ENCODE peak calls at places on chromosome 3, in seven cellular contexts. One of them, this sample, is unnamed. For H4K20me1, the result is how much of the 10 kb centered on the place peaks cover.

GRCh38 chr3:40576431-40576830 is 51.7 kb downstream of the ZNF621 start:
- DNase-seq in HepG2: no peak
- DNase-seq in IMR-90: no peak
- DNase-seq in Karpas-422: no peak
- DNase-seq in mammary epithelial cell: no peak
- DNase-seq in fibroblast of lung: no peak
- DNase-seq in PC-3: no peak
- DNase-seq in this sample: no peak

GRCh38 chr3:52851348-52851747 is 16.5 kb upstream of the MUSTN1 start:
- DNase-seq in mammary epithelial cell: peak
- DNase-seq in Karpas-422: peak
- DNase-seq in PC-3: peak
- DNase-seq in IMR-90: peak
- DNase-seq in fibroblast of lung: peak
- DNase-seq in HepG2: peak
- DNase-seq in this sample: peak

GRCh38 chr3:113698891-113699465 is 2.5 kb upstream of the USF3 start:
- DNase-seq in IMR-90: peak
- DNase-seq in HepG2: no peak
- DNase-seq in fibroblast of lung: peak
- DNase-seq in mammary epithelial cell: peak
- DNase-seq in Karpas-422: no peak
- DNase-seq in PC-3: no peak
- DNase-seq in this sample: no peak

GRCh38 chr3:10284496-10284895 is 8.3 kb downstream of the GHRL start:
- DNase-seq in fibroblast of lung: no peak
- DNase-seq in IMR-90: no peak
- DNase-seq in HepG2: no peak
- DNase-seq in mammary epithelial cell: no peak
- DNase-seq in Karpas-422: no peak
- DNase-seq in PC-3: no peak
- DNase-seq in this sample: no peak

GRCh38 chr3:4629095-4630007 is 136.2 kb downstream of the ITPR1 start:
- DNase-seq in IMR-90: no peak
- DNase-seq in mammary epithelial cell: no peak
- DNase-seq in PC-3: no peak
- DNase-seq in fibroblast of lung: no peak
- DNase-seq in HepG2: no peak
- DNase-seq in Karpas-422: no peak
- DNase-seq in this sample: no peak

GRCh38 chr3:32508731-32509130 is 6.1 kb upstream of the CMTM6 start:
- DNase-seq in PC-3: no peak
- DNase-seq in mammary epithelial cell: no peak
- DNase-seq in fibroblast of lung: peak
- DNase-seq in IMR-90: peak
- DNase-seq in HepG2: no peak
- DNase-seq in Karpas-422: no peak
- DNase-seq in this sample: no peak

GRCh38 chr3:23877324-23877980 is 39.3 kb downstream of the NKIRAS1 start:
- DNase-seq in mammary epithelial cell: peak
- DNase-seq in fibroblast of lung: peak
- DNase-seq in PC-3: peak
- DNase-seq in IMR-90: peak
- DNase-seq in Karpas-422: no peak
- DNase-seq in HepG2: peak
- DNase-seq in this sample: peak

GRCh38 chr3:10883478-10884234 is 67.6 kb downstream of the SLC6A11 start:
- DNase-seq in PC-3: peak
- DNase-seq in HepG2: peak
- DNase-seq in IMR-90: peak
- DNase-seq in mammary epithelial cell: peak
- DNase-seq in Karpas-422: peak
- DNase-seq in fibroblast of lung: no peak
- DNase-seq in this sample: no peak

GRCh38 chr3:62139957-62140356 is 233.4 kb downstream of the FEZF2 start:
- DNase-seq in PC-3: no peak
- DNase-seq in Karpas-422: no peak
- DNase-seq in HepG2: no peak
- DNase-seq in IMR-90: peak
- DNase-seq in mammary epithelial cell: no peak
- DNase-seq in fibroblast of lung: peak
- DNase-seq in this sample: no peak

GRCh38 chr3:141059816-141060215 is 8.7 kb downstream of the SPSB4 start:
- DNase-seq in Karpas-422: no peak
- DNase-seq in fibroblast of lung: no peak
- DNase-seq in PC-3: no peak
- DNase-seq in IMR-90: no peak
- DNase-seq in mammary epithelial cell: no peak
- DNase-seq in HepG2: no peak
- DNase-seq in this sample: no peak

GRCh38 chr3:128714887-128715496 is 11.0 kb upstream of the RAB7A start:
- DNase-seq in IMR-90: no peak
- DNase-seq in mammary epithelial cell: no peak
- DNase-seq in PC-3: no peak
- DNase-seq in HepG2: no peak
- DNase-seq in Karpas-422: no peak
- DNase-seq in fibroblast of lung: no peak
- DNase-seq in this sample: no peak

GRCh38 chr3:134094491-134094890 is 64.8 kb upstream of the SLCO2A1 start:
- DNase-seq in Karpas-422: no peak
- DNase-seq in HepG2: no peak
- DNase-seq in mammary epithelial cell: no peak
- DNase-seq in PC-3: no peak
- DNase-seq in fibroblast of lung: peak
- DNase-seq in IMR-90: peak
- DNase-seq in this sample: no peak

GRCh38 chr3:169246158-169246557 is 417.4 kb downstream of the MECOM start:
- DNase-seq in HepG2: no peak
- DNase-seq in Karpas-422: no peak
- DNase-seq in PC-3: no peak
- DNase-seq in fibroblast of lung: no peak
- DNase-seq in IMR-90: no peak
- DNase-seq in mammary epithelial cell: no peak
- DNase-seq in this sample: no peak

GRCh38 chr3:27485853-27486252 is 1.7 kb upstream of the SLC4A7 start:
- DNase-seq in mammary epithelial cell: no peak
- DNase-seq in HepG2: no peak
- DNase-seq in IMR-90: no peak
- DNase-seq in Karpas-422: peak
- DNase-seq in PC-3: peak
- DNase-seq in fibroblast of lung: no peak
- DNase-seq in this sample: no peak

GRCh38 chr3:189685854-189686253 is 54.7 kb downstream of the TP63 start:
- DNase-seq in HepG2: peak
- DNase-seq in mammary epithelial cell: peak
- DNase-seq in Karpas-422: no peak
- DNase-seq in fibroblast of lung: peak
- DNase-seq in IMR-90: peak
- DNase-seq in PC-3: peak
- DNase-seq in this sample: no peak

GRCh38 chr3:182919866-182920357 is 60.4 kb downstream of the DCUN1D1 start:
- DNase-seq in PC-3: no peak
- DNase-seq in Karpas-422: no peak
- DNase-seq in fibroblast of lung: no peak
- DNase-seq in mammary epithelial cell: no peak
- DNase-seq in HepG2: no peak
- DNase-seq in IMR-90: no peak
- DNase-seq in this sample: no peak

GRCh38 chr3:134463676-134464611 is 21.8 kb downstream of the ANAPC13 start:
- DNase-seq in Karpas-422: no peak
- DNase-seq in IMR-90: peak
- DNase-seq in PC-3: no peak
- DNase-seq in HepG2: no peak
- DNase-seq in fibroblast of lung: peak
- DNase-seq in mammary epithelial cell: peak
- DNase-seq in this sample: no peak

GRCh38 chr3:128726691-128727031 is 678 bp downstream of the RAB7A start:
- DNase-seq in IMR-90: peak
- DNase-seq in PC-3: peak
- DNase-seq in Karpas-422: peak
- DNase-seq in HepG2: peak
- DNase-seq in fibroblast of lung: peak
- DNase-seq in mammary epithelial cell: peak
- DNase-seq in this sample: peak

GRCh38 chr3:98801042-98801747 is 38.1 kb downstream of the ST3GAL6 start:
- DNase-seq in mammary epithelial cell: no peak
- DNase-seq in IMR-90: no peak
- DNase-seq in fibroblast of lung: no peak
- DNase-seq in PC-3: no peak
- DNase-seq in Karpas-422: no peak
- DNase-seq in HepG2: no peak
- DNase-seq in this sample: no peak

GRCh38 chr3:98797905-98798304 is 34.8 kb downstream of the ST3GAL6 start:
- DNase-seq in HepG2: no peak
- DNase-seq in IMR-90: no peak
- DNase-seq in mammary epithelial cell: no peak
- DNase-seq in fibroblast of lung: no peak
- DNase-seq in Karpas-422: no peak
- DNase-seq in PC-3: no peak
- DNase-seq in this sample: no peak

GRCh38 chr3:98799479-98799878 is 36.3 kb downstream of the ST3GAL6 start:
- DNase-seq in mammary epithelial cell: no peak
- DNase-seq in fibroblast of lung: no peak
- DNase-seq in HepG2: no peak
- DNase-seq in IMR-90: no peak
- DNase-seq in PC-3: no peak
- DNase-seq in Karpas-422: no peak
- DNase-seq in this sample: no peak

GRCh38 chr3:98800401-98800800 is 37.3 kb downstream of the ST3GAL6 start:
- DNase-seq in IMR-90: no peak
- DNase-seq in fibroblast of lung: no peak
- DNase-seq in mammary epithelial cell: no peak
- DNase-seq in HepG2: no peak
- DNase-seq in Karpas-422: no peak
- DNase-seq in PC-3: no peak
- DNase-seq in this sample: no peak

DNA sequence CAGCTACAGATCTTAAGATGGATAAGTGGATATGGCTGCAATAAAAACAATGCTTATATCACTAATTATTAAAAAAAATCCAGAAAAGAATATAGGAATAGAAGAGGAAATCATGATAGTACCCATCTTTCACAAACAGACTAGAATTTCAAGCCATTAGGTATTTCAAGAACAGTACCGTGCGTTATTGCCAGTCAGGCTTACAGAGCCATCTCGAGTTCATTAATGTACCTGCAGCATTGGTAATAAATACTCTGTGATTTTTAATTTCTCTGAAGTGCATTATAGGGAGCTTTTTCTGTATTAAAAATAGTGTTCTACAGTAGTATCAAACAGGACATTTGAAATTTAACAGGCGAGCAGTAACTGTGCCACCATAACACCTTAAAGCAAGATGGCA is 35.7 kb downstream of the ST3GAL6 start:
- DNase-seq in HepG2: no peak
- DNase-seq in IMR-90: no peak
- DNase-seq in fibroblast of lung: no peak
- DNase-seq in mammary epithelial cell: no peak
- DNase-seq in Karpas-422: no peak
- DNase-seq in PC-3: no peak
- DNase-seq in this sample: no peak
- H4K20me1 ChIP-seq in HepG2: under half
- H4K20me1 ChIP-seq in IMR-90: under half
- H4K20me1 ChIP-seq in fibroblast of lung: under half
- H4K20me1 ChIP-seq in mammary epithelial cell: under half
- H4K20me1 ChIP-seq in Karpas-422: under half
- H4K20me1 ChIP-seq in PC-3: under half
- H4K20me1 ChIP-seq in this sample: under half

DNA sequence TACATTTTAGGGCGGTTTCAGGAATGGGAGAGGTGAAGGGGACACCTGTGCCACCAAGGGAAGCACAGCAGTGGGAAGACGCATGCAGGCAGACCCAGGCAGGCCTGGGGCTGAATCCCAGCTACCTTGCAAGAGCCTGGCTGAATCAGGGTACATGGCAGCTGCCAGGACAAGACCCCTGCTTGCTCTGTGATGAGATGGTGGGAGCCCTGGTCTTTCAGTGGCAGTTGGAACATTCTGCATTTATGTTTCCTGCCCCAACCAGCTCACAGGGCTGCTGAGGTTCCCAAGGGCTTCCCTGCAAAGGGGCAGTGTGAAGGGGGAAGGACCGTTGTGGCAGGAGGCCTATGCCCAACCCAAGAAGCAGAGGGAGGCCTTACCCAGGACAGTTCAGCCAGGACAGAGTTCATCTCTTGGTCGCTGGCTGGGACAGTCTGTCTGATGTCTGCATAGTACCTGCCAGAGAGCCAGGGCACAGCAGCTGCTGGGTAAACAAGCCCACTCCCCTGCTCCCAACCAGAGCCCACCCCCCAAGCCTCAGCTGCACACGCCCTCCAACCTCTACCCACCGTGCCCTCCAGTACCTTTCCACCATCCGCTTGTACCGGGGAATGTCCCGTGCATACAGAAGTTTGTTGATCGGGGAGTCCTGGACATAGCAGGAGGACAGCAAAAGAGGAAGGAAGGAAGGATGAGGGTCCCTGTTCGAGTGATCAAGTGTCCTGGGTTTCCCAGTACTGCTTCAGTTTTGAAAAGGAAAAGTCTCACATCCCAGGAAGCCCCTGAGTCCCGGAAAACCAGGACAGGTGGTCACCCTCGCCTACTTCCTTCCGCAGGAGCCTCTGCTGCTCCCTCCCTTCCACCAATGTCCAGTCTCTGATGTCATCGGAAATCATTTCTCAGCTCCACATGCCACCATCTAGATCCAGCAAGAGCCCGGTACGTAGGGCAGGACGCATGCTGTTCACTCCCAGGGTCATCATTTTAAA is 23.1 kb downstream of the PLXNB1 start:
- DNase-seq in Karpas-422: no peak
- DNase-seq in PC-3: no peak
- DNase-seq in IMR-90: no peak
- DNase-seq in mammary epithelial cell: no peak
- DNase-seq in HepG2: no peak
- DNase-seq in fibroblast of lung: no peak
- DNase-seq in this sample: no peak
- H3K27ac ChIP-seq in Karpas-422: no peak
- H3K27ac ChIP-seq in PC-3: no peak
- H3K27ac ChIP-seq in IMR-90: no peak
- H3K27ac ChIP-seq in mammary epithelial cell: no peak
- H3K27ac ChIP-seq in HepG2: no peak
- H3K27ac ChIP-seq in fibroblast of lung: no peak
- H3K27ac ChIP-seq in this sample: no peak

GRCh38 chr3:126456211-126456610 is 19.5 kb downstream of the ZXDC start:
- DNase-seq in PC-3: no peak
- DNase-seq in mammary epithelial cell: no peak
- DNase-seq in IMR-90: no peak
- DNase-seq in fibroblast of lung: no peak
- DNase-seq in HepG2: no peak
- DNase-seq in Karpas-422: no peak
- DNase-seq in this sample: no peak
- H4K20me1 ChIP-seq in PC-3: under half
- H4K20me1 ChIP-seq in mammary epithelial cell: under half
- H4K20me1 ChIP-seq in IMR-90: under half
- H4K20me1 ChIP-seq in fibroblast of lung: under half
- H4K20me1 ChIP-seq in HepG2: under half
- H4K20me1 ChIP-seq in Karpas-422: under half
- H4K20me1 ChIP-seq in this sample: under half

DNA sequence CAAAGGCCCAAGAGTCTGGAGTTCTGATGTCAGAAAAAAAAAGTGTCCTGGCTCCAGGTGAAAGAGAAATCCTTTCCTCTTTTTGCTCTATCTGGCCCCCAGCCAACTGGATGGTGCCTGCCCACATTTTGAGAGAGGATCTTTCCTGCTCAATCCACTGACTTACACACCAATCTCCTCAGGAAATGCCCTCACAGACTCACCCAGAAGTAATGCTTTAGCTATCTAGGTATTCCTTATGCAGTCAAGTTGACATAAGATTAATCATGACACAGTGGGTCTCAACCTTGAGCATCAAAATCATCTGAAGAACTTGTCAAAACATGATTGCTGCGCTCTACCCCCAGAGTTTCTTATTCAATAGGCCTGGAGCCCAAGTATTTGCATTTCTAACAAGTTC is 31.2 kb downstream of the STRIT1 start:
- DNase-seq in IMR-90: no peak
- DNase-seq in Karpas-422: no peak
- DNase-seq in PC-3: no peak
- DNase-seq in HepG2: no peak
- DNase-seq in fibroblast of lung: no peak
- DNase-seq in mammary epithelial cell: peak
- DNase-seq in this sample: no peak
- H3K27ac ChIP-seq in IMR-90: no peak
- H3K27ac ChIP-seq in Karpas-422: no peak
- H3K27ac ChIP-seq in PC-3: no peak
- H3K27ac ChIP-seq in HepG2: no peak
- H3K27ac ChIP-seq in fibroblast of lung: no peak
- H3K27ac ChIP-seq in mammary epithelial cell: no peak
- H3K27ac ChIP-seq in this sample: no peak